ENCODE peak calls at places on chromosomes 7 and 10, in ten cellular contexts. A is kidney epithelial cell; Z is cardiac muscle cell; W is CD8-positive, alpha-beta T cell; V is fibroblast of pulmonary artery; X is hepatocyte; L is osteoblast; J is left ventricle myocardium inferior; E is transverse colon; I is GM12865. S is an unnamed sample.
A peak's percentile ranks its signal among the peaks of the same experiment; 100 is the strongest.

GRCh38 chr10:131846224-131847101 is 54.3 kb upstream of the PPP2R2D start:
- DNase-seq in A (no peak), Z (no peak), W (no peak), V (no peak), X (no peak), L (peak; percentile 63), J (no peak), E (no peak), I (no peak), S (no peak)

GRCh38 chr10:48289652-48290238 is 15.2 kb upstream of the FRMPD2 start:
- DNase-seq in A (no peak), Z (peak; percentile 65), W (peak; percentile 40), V (peak; percentile 64), X (peak; percentile 71), L (no peak), J (peak; percentile 46), E (peak; percentile 52), I (peak; percentile 82), S (peak; percentile 44)

GRCh38 chr7:40793132-40793531 is 658.3 kb downstream of the SUGCT start:
- DNase-seq in A (peak; percentile 5), Z (no peak), W (no peak), V (no peak), X (no peak), L (no peak), J (no peak), E (no peak), I (no peak), S (peak; percentile 50)

GRCh38 chr7:85685901-85686300 is 499.0 kb upstream of the SEMA3D start:
- DNase-seq in A (no peak), Z (peak; percentile 12), W (no peak), V (peak; percentile 24), X (no peak), L (no peak), J (no peak), E (no peak), I (no peak), S (peak; percentile 7)

GRCh38 chr10:28304032-28304571 is 1.2 kb upstream of the MPP7 start:
- DNase-seq in A (no peak), Z (no peak), W (no peak), V (no peak), X (no peak), L (no peak), J (no peak), E (no peak), I (no peak), S (no peak)

GRCh38 chr10:46555713-46556514 is 544 bp downstream of the GPRIN2 start:
- DNase-seq in A (no peak), Z (no peak), W (no peak), V (no peak), X (peak; percentile 73), L (peak; percentile 81), J (peak; percentile 19), E (peak; percentile 55), I (no peak), S (no peak)

GRCh38 chr7:75916685-75917634 is 2.0 kb downstream of the POR start:
- DNase-seq in A (no peak), Z (no peak), W (no peak), V (no peak), X (no peak), L (no peak), J (no peak), E (no peak), I (no peak), S (no peak)

GRCh38 chr10:125083576-125083920 is 76.8 kb downstream of the CTBP2 start:
- DNase-seq in A (no peak), Z (peak; percentile 38), W (no peak), V (peak; percentile 50), X (no peak), L (no peak), J (no peak), E (no peak), I (no peak), S (peak; percentile 45)

GRCh38 chr10:100747826-100748231 is 2.4 kb downstream of the PAX2 start:
- DNase-seq in A (no peak), Z (no peak), W (no peak), V (no peak), X (no peak), L (peak; percentile 79), J (no peak), E (no peak), I (no peak), S (no peak)

GRCh38 chr10:101330236-101331225 is 23.4 kb upstream of the BTRC start:
- DNase-seq in A (peak; percentile 57), Z (peak; percentile 66), W (no peak), V (peak; percentile 54), X (no peak), L (peak; percentile 77), J (no peak), E (no peak), I (no peak), S (peak; percentile 15)

GRCh38 chr10:81894616-81895015 is 19.6 kb downstream of the NRG3 start:
- DNase-seq in A (no peak), Z (no peak), W (no peak), V (no peak), X (no peak), L (no peak), J (no peak), E (no peak), I (no peak), S (no peak)

GRCh38 chr10:106473129-106473528 is 691.4 kb downstream of the SORCS1 start:
- DNase-seq in A (no peak), Z (no peak), W (no peak), V (no peak), X (no peak), L (no peak), J (no peak), E (no peak), I (no peak), S (no peak)

GRCh38 chr7:155296788-155297516 is 726 bp upstream of the INSIG1 start:
- DNase-seq in A (no peak), Z (peak; percentile 82), W (peak; percentile 92), V (peak; percentile 76), X (peak; percentile 81), L (peak; percentile 94), J (peak; percentile 43), E (peak; percentile 56), I (peak; percentile 76), S (peak; percentile 73)

GRCh38 chr10:95513941-95514392 is 47.2 kb downstream of the SORBS1 start:
- DNase-seq in A (peak; percentile 79), Z (peak; percentile 43), W (no peak), V (peak; percentile 59), X (no peak), L (no peak), J (no peak), E (no peak), I (peak; percentile 13), S (peak; percentile 27)

GRCh38 chr10:19563424-19564141 is 252.6 kb upstream of the PLXDC2 start:
- DNase-seq in A (no peak), Z (no peak), W (no peak), V (no peak), X (no peak), L (no peak), J (no peak), E (no peak), I (no peak), S (no peak)

GRCh38 chr10:114301177-114301576 is 62.1 kb downstream of the VWA2 start:
- DNase-seq in A (no peak), Z (no peak), W (no peak), V (no peak), X (no peak), L (no peak), J (no peak), E (no peak), I (peak; percentile 32), S (no peak)

GRCh38 chr10:23694446-23694920 is 255.6 kb downstream of the OTUD1 start:
- DNase-seq in A (no peak), Z (no peak), W (no peak), V (no peak), X (peak; percentile 32), L (no peak), J (no peak), E (no peak), I (no peak), S (no peak)
- H3K4me3 ChIP-seq in A (no peak overlapping the region), Z (peak overlapping the region; percentile 26), W (peak overlapping the region; percentile 15), V (no peak overlapping the region), X (peak overlapping the region; percentile 39), L (no peak overlapping the region), J (peak overlapping the region; percentile 57), E (no peak overlapping the region), I (no peak overlapping the region), S (no peak overlapping the region)

GRCh38 chr10:123278445-123278844 is 124.2 kb downstream of the BUB3 start:
- DNase-seq in A (no peak), Z (no peak), W (no peak), V (no peak), X (no peak), L (no peak), J (no peak), E (no peak), I (no peak), S (no peak)

GRCh38 chr10:123289432-123289831 is 135.2 kb downstream of the BUB3 start:
- DNase-seq in A (no peak), Z (no peak), W (no peak), V (no peak), X (no peak), L (no peak), J (no peak), E (no peak), I (no peak), S (no peak)

GRCh38 chr10:123287594-123288247 is 133.5 kb downstream of the BUB3 start:
- DNase-seq in A (peak; percentile 86), Z (peak; percentile 14), W (no peak), V (peak; percentile 11), X (no peak), L (peak; percentile 71), J (no peak), E (no peak), I (peak; percentile 29), S (peak; percentile 81)

GRCh38 chr10:123284022-123284421 is 129.8 kb downstream of the BUB3 start:
- DNase-seq in A (no peak), Z (no peak), W (no peak), V (no peak), X (no peak), L (no peak), J (no peak), E (no peak), I (no peak), S (no peak)
- TF ChIP-seq CTCF in A (no peak), Z (no peak), W (no peak), V (no peak), X (peak; percentile 12), L (peak; percentile 26), J (no peak), E (no peak), I (peak; percentile 1), S (no peak)

DNA sequence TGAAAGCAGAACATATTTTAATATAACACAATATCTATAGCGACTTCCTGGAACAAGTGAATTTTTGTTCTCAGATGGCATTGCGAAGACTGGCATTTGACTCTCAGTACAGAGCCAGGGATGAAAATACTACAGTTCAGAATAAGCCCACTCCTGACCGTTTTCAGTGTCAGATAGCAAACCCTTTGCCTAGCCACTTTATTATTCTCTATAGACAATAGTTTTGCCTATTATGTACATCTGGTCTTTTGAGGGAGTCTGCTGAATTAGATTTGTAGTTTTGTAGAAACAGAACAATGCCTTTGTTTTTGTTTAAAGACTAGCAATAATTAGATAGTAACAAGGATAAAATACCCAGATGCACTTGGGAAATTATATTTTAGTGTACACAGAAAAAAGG is 2.3 kb downstream of the MINPP1 start:
- DNase-seq in A (no peak), Z (no peak), W (no peak), V (no peak), X (no peak), L (peak; percentile 3), J (no peak), E (no peak), I (no peak), S (no peak)
- H3K4me3 ChIP-seq in A (no peak overlapping the region), Z (no peak overlapping the region), W (no peak overlapping the region), V (no peak overlapping the region), X (peak overlapping the region; percentile 92), L (no peak overlapping the region), J (no peak overlapping the region), E (no peak overlapping the region), I (no peak overlapping the region), S (peak overlapping the region; percentile 10)

GRCh38 chr7:151211155-151211772 is 976 bp upstream of the H2BK1 start:
- DNase-seq in A (no peak), Z (no peak), W (no peak), V (no peak), X (no peak), L (no peak), J (no peak), E (no peak), I (no peak), S (no peak)
- TF ChIP-seq CTCF in A (no peak), Z (no peak), W (no peak), V (no peak), X (no peak), L (no peak), J (no peak), E (no peak), I (no peak), S (no peak)